ENCODE peak calls at places on chromosomes 16 and 17, in four cellular contexts. One of them, this sample, is unnamed.

GRCh38 chr17:15513058-15513858 is 45.8 kb upstream of the CDRT4 start:
- DNase-seq in stomach: no peak
- DNase-seq in endothelial cell of umbilical vein: no peak
- DNase-seq in heart left ventricle: no peak
- DNase-seq in this sample: no peak

GRCh38 chr16:28977703-28978641 is 3.4 kb downstream of the SPNS1 start:
- DNase-seq in stomach: no peak
- DNase-seq in endothelial cell of umbilical vein: no peak
- DNase-seq in heart left ventricle: no peak
- DNase-seq in this sample: no peak

GRCh38 chr17:35587074-35587961 is at the start of gene AP2B1:
- DNase-seq in stomach: peak; percentile 94
- DNase-seq in endothelial cell of umbilical vein: peak; percentile 99
- DNase-seq in heart left ventricle: peak; percentile 90
- DNase-seq in this sample: peak; percentile 85

GRCh38 chr17:17682737-17683675 is 1.7 kb downstream of the RAI1 start:
- DNase-seq in stomach: peak; percentile 75
- DNase-seq in endothelial cell of umbilical vein: peak; percentile 67
- DNase-seq in heart left ventricle: peak; percentile 77
- DNase-seq in this sample: peak; percentile 74

GRCh38 chr17:74280093-74280513 is 6.1 kb downstream of the DNAI2 start:
- DNase-seq in stomach: no peak
- DNase-seq in endothelial cell of umbilical vein: no peak
- DNase-seq in heart left ventricle: no peak
- DNase-seq in this sample: no peak

GRCh38 chr17:50153650-50154575 is 3.4 kb upstream of the PPP1R9B start:
- DNase-seq in stomach: peak; percentile 61
- DNase-seq in endothelial cell of umbilical vein: no peak
- DNase-seq in heart left ventricle: peak; percentile 68
- DNase-seq in this sample: peak; percentile 62

GRCh38 chr16:89613101-89613953 is at the start of gene DPEP1:
- DNase-seq in stomach: no peak
- DNase-seq in endothelial cell of umbilical vein: no peak
- DNase-seq in heart left ventricle: no peak
- DNase-seq in this sample: no peak

GRCh38 chr17:77392376-77393273 is 251.9 kb downstream of the SEC14L1 start:
- DNase-seq in stomach: peak; percentile 63
- DNase-seq in endothelial cell of umbilical vein: no peak
- DNase-seq in heart left ventricle: peak; percentile 73
- DNase-seq in this sample: peak; percentile 90

GRCh38 chr16:71515026-71515425 is 11.2 kb upstream of the CHST4 start:
- DNase-seq in stomach: no peak
- DNase-seq in endothelial cell of umbilical vein: no peak
- DNase-seq in heart left ventricle: no peak
- DNase-seq in this sample: peak; percentile 56

GRCh38 chr16:28990375-28991040 is 5.7 kb downstream of the LAT start:
- DNase-seq in stomach: no peak
- DNase-seq in endothelial cell of umbilical vein: no peak
- DNase-seq in heart left ventricle: no peak
- DNase-seq in this sample: no peak

GRCh38 chr17:57471941-57472368 is 215.6 kb downstream of the MSI2 start:
- DNase-seq in stomach: no peak
- DNase-seq in endothelial cell of umbilical vein: no peak
- DNase-seq in heart left ventricle: no peak
- DNase-seq in this sample: no peak

GRCh38 chr16:87376660-87377059 is 6.9 kb downstream of the FBXO31 start:
- DNase-seq in stomach: no peak
- DNase-seq in endothelial cell of umbilical vein: no peak
- DNase-seq in heart left ventricle: no peak
- DNase-seq in this sample: peak; percentile 1

GRCh38 chr17:78723001-78723796 is 58.9 kb downstream of the CYTH1 start:
- DNase-seq in stomach: no peak
- DNase-seq in endothelial cell of umbilical vein: no peak
- DNase-seq in heart left ventricle: peak; percentile 57
- DNase-seq in this sample: no peak

GRCh38 chr17:49132699-49133364 is at the start of gene B4GALNT2:
- DNase-seq in stomach: peak; percentile 35
- DNase-seq in endothelial cell of umbilical vein: no peak
- DNase-seq in heart left ventricle: no peak
- DNase-seq in this sample: peak; percentile 53

GRCh38 chr17:4247981-4248388 is 15.8 kb downstream of the ANKFY1 start:
- DNase-seq in stomach: peak; percentile 64
- DNase-seq in endothelial cell of umbilical vein: no peak
- DNase-seq in heart left ventricle: no peak
- DNase-seq in this sample: no peak

GRCh38 chr17:82931696-82932060 is 91.9 kb upstream of the ZNF750 start:
- DNase-seq in stomach: peak; percentile 24
- DNase-seq in endothelial cell of umbilical vein: no peak
- DNase-seq in heart left ventricle: peak; percentile 69
- DNase-seq in this sample: peak; percentile 52

GRCh38 chr16:8848939-8849391 is 19.8 kb downstream of the CARHSP1 start:
- DNase-seq in stomach: no peak
- DNase-seq in endothelial cell of umbilical vein: no peak
- DNase-seq in heart left ventricle: no peak
- DNase-seq in this sample: no peak

GRCh38 chr16:24950275-24950674 is 64.9 kb downstream of the ARHGAP17 start:
- DNase-seq in stomach: no peak
- DNase-seq in endothelial cell of umbilical vein: no peak
- DNase-seq in heart left ventricle: no peak
- DNase-seq in this sample: peak; percentile 37

GRCh38 chr17:32331243-32332040 is 10.5 kb downstream of the C17orf75 start:
- DNase-seq in stomach: no peak
- DNase-seq in endothelial cell of umbilical vein: no peak
- DNase-seq in heart left ventricle: no peak
- DNase-seq in this sample: no peak

GRCh38 chr17:21689604-21690003 is 2.7 kb upstream of the KCNJ18 start:
- DNase-seq in stomach: no peak
- DNase-seq in endothelial cell of umbilical vein: peak; percentile 34
- DNase-seq in heart left ventricle: no peak
- DNase-seq in this sample: no peak

GRCh38 chr17:83133302-83134121 is 54.1 kb downstream of the METRNL start:
- DNase-seq in stomach: no peak
- DNase-seq in endothelial cell of umbilical vein: no peak
- DNase-seq in heart left ventricle: peak; percentile 2
- DNase-seq in this sample: no peak

GRCh38 chr16:85653226-85653917 is 35.4 kb downstream of the GINS2 start:
- DNase-seq in stomach: no peak
- DNase-seq in endothelial cell of umbilical vein: no peak
- DNase-seq in heart left ventricle: no peak
- DNase-seq in this sample: no peak

GRCh38 chr17:75010683-75011406 is 1.6 kb upstream of the MRPL58 start:
- DNase-seq in stomach: peak; percentile 71
- DNase-seq in endothelial cell of umbilical vein: peak; percentile 83
- DNase-seq in heart left ventricle: peak; percentile 65
- DNase-seq in this sample: no peak

GRCh38 chr17:50621562-50621961 is 13.1 kb upstream of the ABCC3 start:
- DNase-seq in stomach: no peak
- DNase-seq in endothelial cell of umbilical vein: no peak
- DNase-seq in heart left ventricle: no peak
- DNase-seq in this sample: no peak

GRCh38 chr17:5042152-5043022 is 7.2 kb upstream of the SLC52A1 start:
- DNase-seq in stomach: no peak
- DNase-seq in endothelial cell of umbilical vein: no peak
- DNase-seq in heart left ventricle: no peak
- DNase-seq in this sample: no peak

DNA sequence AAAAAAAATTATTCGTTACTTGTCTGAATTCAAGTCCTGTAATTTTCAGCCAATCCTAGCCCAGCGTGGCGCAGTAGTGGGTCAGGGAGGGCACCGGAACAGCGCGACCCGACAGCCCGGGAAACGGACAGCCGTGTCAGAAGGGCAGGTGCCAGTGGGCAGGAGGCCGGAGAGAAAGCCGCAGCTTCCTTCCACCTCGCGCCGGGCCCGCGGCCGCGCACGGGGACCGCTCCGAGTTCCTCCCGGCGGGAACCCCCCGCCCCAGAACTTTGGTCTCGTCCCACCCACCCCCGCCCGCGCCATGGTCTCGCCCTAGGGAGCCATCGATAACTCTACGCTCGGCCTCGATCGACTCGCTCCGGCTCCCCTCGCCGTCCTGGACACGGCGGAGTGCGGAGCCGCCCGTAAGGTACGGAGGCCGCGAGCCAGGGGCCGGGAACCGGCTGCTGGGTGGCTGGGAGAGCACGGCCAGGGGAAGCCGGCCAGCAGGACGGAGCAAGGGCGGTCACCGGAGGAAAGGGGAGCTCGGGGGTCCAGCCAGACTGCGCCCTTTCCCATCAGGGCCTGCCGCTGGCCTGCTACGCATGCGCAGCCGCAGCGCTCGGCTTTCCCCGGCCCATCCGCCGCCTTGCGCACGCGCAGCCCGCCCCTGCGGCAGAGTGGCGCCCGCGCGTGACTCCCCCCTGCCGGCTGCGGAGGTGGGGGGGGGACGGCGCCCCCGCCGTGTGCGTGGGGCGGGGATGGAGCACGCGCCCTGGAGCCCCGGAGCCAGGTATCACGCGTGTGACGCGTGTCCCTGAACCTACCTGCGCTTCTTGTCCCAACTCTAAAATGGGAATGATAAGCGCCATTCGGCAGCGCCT is at the start of gene MLST8:
- DNase-seq in stomach: peak; percentile 87
- DNase-seq in endothelial cell of umbilical vein: peak; percentile 87
- DNase-seq in heart left ventricle: peak; percentile 88
- DNase-seq in this sample: peak; percentile 89
- TF ChIP-seq POLR2A in stomach: no peak
- TF ChIP-seq POLR2A in endothelial cell of umbilical vein: peak; percentile 89
- TF ChIP-seq POLR2A in heart left ventricle: peak; percentile 49
- TF ChIP-seq POLR2A in this sample: peak; percentile 64

DNA sequence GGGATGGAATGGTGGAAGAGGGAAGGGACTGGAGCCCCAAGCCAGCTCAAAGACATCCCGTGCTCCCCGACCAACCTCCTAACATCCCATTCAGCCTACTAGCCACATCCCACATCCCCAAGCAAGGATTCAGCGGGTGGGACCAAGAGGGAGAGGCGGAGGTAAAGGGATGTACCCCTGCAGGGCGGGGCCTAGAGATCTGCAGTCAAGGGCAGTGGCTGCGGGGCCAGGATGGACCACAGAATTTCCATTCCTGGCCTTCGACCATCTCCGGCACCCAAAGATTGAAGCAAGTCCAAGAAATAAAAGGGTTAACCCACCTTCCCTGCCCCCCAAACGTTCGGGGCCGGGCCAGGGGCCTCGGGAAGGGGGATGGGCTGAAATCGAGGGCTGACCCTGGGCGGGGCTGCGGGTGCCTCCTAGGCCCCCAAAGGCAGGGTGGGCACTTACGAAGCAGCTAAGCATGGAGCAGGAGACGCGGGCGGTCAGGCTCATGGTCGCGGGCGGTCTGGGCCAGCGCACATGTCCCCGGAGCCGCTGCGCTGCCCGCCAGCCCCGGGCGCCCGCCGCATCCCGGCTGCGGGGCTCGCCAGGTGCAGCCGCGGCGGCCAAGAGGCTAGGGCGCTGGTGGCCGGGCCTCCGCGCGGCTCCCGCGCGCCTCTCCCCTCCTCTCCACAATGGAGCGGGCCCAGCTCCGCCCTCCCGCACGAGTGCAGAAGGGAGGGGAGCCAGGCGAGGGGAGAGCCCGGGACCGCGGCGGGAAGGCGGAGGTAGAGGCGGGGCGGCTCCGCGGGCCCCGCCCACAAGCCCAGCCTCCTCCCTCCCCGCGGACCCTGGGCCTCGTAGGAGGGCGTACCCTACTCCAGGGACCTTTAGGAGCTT is at the start of gene MTMR4:
- DNase-seq in stomach: peak; percentile 90
- DNase-seq in endothelial cell of umbilical vein: peak; percentile 73
- DNase-seq in heart left ventricle: peak; percentile 86
- DNase-seq in this sample: peak; percentile 92
- H3K27ac ChIP-seq in stomach: peak within 1 kb of the TSS; percentile 98
- H3K27ac ChIP-seq in endothelial cell of umbilical vein: no peak within 1 kb of the TSS
- H3K27ac ChIP-seq in heart left ventricle: peak within 1 kb of the TSS; percentile 97
- H3K27ac ChIP-seq in this sample: peak within 1 kb of the TSS; percentile 95

GRCh38 chr17:8140058-8140412 is 12.2 kb downstream of the PER1 start:
- DNase-seq in stomach: no peak
- DNase-seq in endothelial cell of umbilical vein: no peak
- DNase-seq in heart left ventricle: peak; percentile 11
- DNase-seq in this sample: peak; percentile 50

GRCh38 chr17:8137645-8138342 is 13.9 kb upstream of the HES7 start:
- DNase-seq in stomach: no peak
- DNase-seq in endothelial cell of umbilical vein: no peak
- DNase-seq in heart left ventricle: no peak
- DNase-seq in this sample: no peak

GRCh38 chr17:8138366-8138671 is 13.9 kb downstream of the PER1 start:
- DNase-seq in stomach: no peak
- DNase-seq in endothelial cell of umbilical vein: no peak
- DNase-seq in heart left ventricle: no peak
- DNase-seq in this sample: no peak

GRCh38 chr17:8140413-8141029 is 11.7 kb downstream of the PER1 start:
- DNase-seq in stomach: no peak
- DNase-seq in endothelial cell of umbilical vein: no peak
- DNase-seq in heart left ventricle: peak; percentile 6
- DNase-seq in this sample: no peak

GRCh38 chr17:8138672-8139371 is 13.4 kb downstream of the PER1 start:
- DNase-seq in stomach: peak; percentile 96
- DNase-seq in endothelial cell of umbilical vein: peak; percentile 98
- DNase-seq in heart left ventricle: peak; percentile 95
- DNase-seq in this sample: peak; percentile 92
- TF ChIP-seq POLR2A in stomach: no peak
- TF ChIP-seq POLR2A in endothelial cell of umbilical vein: no peak
- TF ChIP-seq POLR2A in heart left ventricle: no peak
- TF ChIP-seq POLR2A in this sample: peak; percentile 68

DNA sequence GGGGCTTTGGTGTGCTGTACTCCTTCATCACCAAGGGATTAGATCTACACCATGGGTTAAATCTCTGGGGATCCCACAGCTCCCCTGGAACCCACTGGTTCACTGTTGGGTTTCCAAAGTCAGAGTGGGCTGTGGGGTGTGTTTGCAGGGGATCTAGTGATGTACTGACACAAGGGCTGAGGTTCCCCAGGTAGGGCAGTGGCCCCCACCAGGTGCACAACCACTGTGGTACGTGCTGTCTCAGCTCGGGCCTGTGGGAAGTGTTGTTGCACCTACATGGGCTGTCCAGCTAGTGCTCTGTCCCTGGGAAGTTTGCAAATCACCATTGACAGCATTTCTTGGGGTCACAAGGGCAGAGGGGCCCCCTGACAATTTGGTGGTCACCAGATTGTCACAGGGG is 134.4 kb upstream of the CDH8 start:
- DNase-seq in stomach: no peak
- DNase-seq in endothelial cell of umbilical vein: no peak
- DNase-seq in heart left ventricle: no peak
- DNase-seq in this sample: no peak
- H3K27ac ChIP-seq in stomach: no peak overlapping the region
- H3K27ac ChIP-seq in endothelial cell of umbilical vein: no peak overlapping the region
- H3K27ac ChIP-seq in heart left ventricle: no peak overlapping the region
- H3K27ac ChIP-seq in this sample: no peak overlapping the region

DNA sequence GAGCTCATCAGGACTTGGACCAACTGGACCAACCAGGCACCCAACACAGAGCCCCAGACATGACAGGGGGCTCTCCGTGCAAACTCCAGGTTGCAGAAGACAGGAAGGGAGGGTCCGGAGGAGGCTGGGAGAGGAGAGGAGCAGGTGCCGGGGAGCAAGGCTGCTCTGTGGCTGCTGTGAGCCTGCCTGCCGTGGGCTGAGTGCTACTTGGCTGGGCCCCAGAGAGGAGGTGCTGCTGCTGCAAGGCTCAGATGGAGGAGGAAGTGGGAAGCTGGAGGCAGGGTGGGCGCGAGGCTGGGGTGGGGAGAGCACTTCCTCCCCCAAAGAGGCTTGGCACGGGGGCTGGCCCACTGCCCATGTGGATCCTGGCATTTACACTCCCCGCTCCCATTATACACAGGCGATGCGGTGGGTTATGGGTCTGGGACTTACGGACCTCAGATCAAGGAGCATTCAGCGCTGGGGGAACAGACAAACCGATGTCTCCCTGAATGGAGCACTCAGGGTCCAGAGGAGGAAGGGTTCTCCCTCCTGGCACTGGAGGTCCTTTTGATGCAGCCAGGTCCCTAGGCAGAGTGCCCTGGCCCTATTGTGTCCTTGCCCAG is 15.9 kb downstream of the EPOP start:
- DNase-seq in stomach: no peak
- DNase-seq in endothelial cell of umbilical vein: no peak
- DNase-seq in heart left ventricle: no peak
- DNase-seq in this sample: no peak
- TF ChIP-seq POLR2A in stomach: no peak
- TF ChIP-seq POLR2A in endothelial cell of umbilical vein: no peak
- TF ChIP-seq POLR2A in heart left ventricle: no peak
- TF ChIP-seq POLR2A in this sample: no peak

This sample was measured in right lobe of liver.